ENCODE peak calls at places on chromosome 1, in eight cellular contexts. P is osteoblast, B is stomach, A is lower lobe of right lung, F is BJ, R is left ventricle myocardium inferior, V is tibial artery, L is cardiac fibroblast. O is an unnamed sample.

GRCh38 chr1:105626276-105626987 is 1430.0 kb upstream of the PRMT6 start:
- DNase-seq in B (no peak), A (no peak), F (no peak), P (no peak), R (no peak), V (no peak), L (no peak), O (no peak)

GRCh38 chr1:221169447-221169889 is 290.2 kb downstream of the HLX start:
- DNase-seq in L (peak), P (no peak), B (no peak), A (no peak), F (no peak), V (no peak), R (no peak), O (peak)

GRCh38 chr1:6353948-6354658 is 39.5 kb downstream of the ACOT7 start:
- DNase-seq in V (no peak), B (peak), R (peak), F (no peak), A (peak), P (peak), L (no peak), O (no peak)

GRCh38 chr1:207885129-207886032 is 25.5 kb downstream of the CD34 start:
- DNase-seq in A (peak), R (peak), V (peak), F (peak), B (peak), P (peak), L (peak), O (peak)

GRCh38 chr1:20080441-20081330 is 10.7 kb downstream of the PLA2G5 start:
- DNase-seq in V (no peak), R (no peak), P (peak), L (no peak), A (no peak), B (no peak), F (no peak), O (no peak)

GRCh38 chr1:173302890-173303829 is 96.0 kb upstream of the TNFSF4 start:
- DNase-seq in L (no peak), A (no peak), V (no peak), P (no peak), F (no peak), R (no peak), B (no peak), O (no peak)

GRCh38 chr1:67834246-67834877 is 1.1 kb upstream of the GNG12 start:
- DNase-seq in B (no peak), V (no peak), L (no peak), P (no peak), R (no peak), F (no peak), A (no peak), O (peak)

GRCh38 chr1:208985231-208985630 is 598.3 kb upstream of the CAMK1G start:
- DNase-seq in P (no peak), L (no peak), A (no peak), V (no peak), R (no peak), B (no peak), F (no peak), O (peak)

GRCh38 chr1:30668026-30668425 is 55.4 kb downstream of the MATN1 start:
- DNase-seq in P (no peak), B (peak), V (no peak), R (no peak), A (no peak), F (no peak), L (peak), O (peak)

GRCh38 chr1:37037675-37038074 is 3.4 kb upstream of the GRIK3 start:
- DNase-seq in B (no peak), L (no peak), V (no peak), P (no peak), A (no peak), F (no peak), R (no peak), O (no peak)

GRCh38 chr1:53601867-53602266 is 137.1 kb downstream of the GLIS1 start:
- DNase-seq in L (no peak), F (no peak), P (peak), B (no peak), R (no peak), A (no peak), V (peak), O (no peak)

GRCh38 chr1:243421784-243422183 is 165.9 kb downstream of the SDCCAG8 start:
- DNase-seq in R (no peak), L (peak), B (peak), F (no peak), A (no peak), V (no peak), P (no peak), O (peak)

GRCh38 chr1:176208034-176208433 is 948 bp upstream of the COP1 start:
- DNase-seq in L (no peak), B (no peak), F (no peak), V (no peak), A (no peak), P (no peak), R (no peak), O (no peak)

GRCh38 chr1:171142451-171143121 is 42.5 kb upstream of the FMO2 start:
- DNase-seq in R (no peak), L (peak), P (peak), V (peak), F (peak), B (no peak), A (no peak), O (no peak)

GRCh38 chr1:100566300-100566699 is 28.4 kb downstream of the GPR88 start:
- DNase-seq in L (no peak), A (no peak), B (no peak), P (no peak), V (no peak), F (no peak), R (no peak), O (no peak)

GRCh38 chr1:33099290-33100118 is 18.6 kb downstream of the AZIN2 start:
- DNase-seq in B (peak), R (no peak), V (no peak), L (peak), P (peak), A (peak), F (peak), O (peak)

GRCh38 chr1:16122361-16122881 is 33.4 kb downstream of the EPHA2 start:
- DNase-seq in F (no peak), L (no peak), A (peak), V (no peak), P (peak), R (no peak), B (no peak), O (no peak)

GRCh38 chr1:198620198-198620597 is 18.6 kb upstream of the PTPRC start:
- DNase-seq in B (no peak), L (no peak), P (no peak), F (no peak), V (no peak), R (no peak), A (no peak), O (no peak)

GRCh38 chr1:18160290-18160942 is 52.8 kb downstream of the IGSF21 start:
- DNase-seq in B (no peak), F (no peak), R (peak), P (no peak), V (peak), A (peak), L (no peak), O (no peak)

GRCh38 chr1:64542118-64542517 is 72.2 kb downstream of the CACHD1 start:
- DNase-seq in F (no peak), P (no peak), R (no peak), B (no peak), L (no peak), A (no peak), V (no peak), O (no peak)

GRCh38 chr1:175005085-175005783 is 5.5 kb downstream of the CACYBP start:
- DNase-seq in A (no peak), R (no peak), P (no peak), V (no peak), L (peak), F (no peak), B (no peak), O (peak)

GRCh38 chr1:37498872-37499617 is 15.5 kb downstream of the MEAF6 start:
- DNase-seq in R (no peak), L (peak), B (peak), F (no peak), V (no peak), P (peak), A (no peak), O (peak)

GRCh38 chr1:3863231-3863935 is 6.1 kb downstream of the DFFB start:
- DNase-seq in L (no peak), A (peak), R (no peak), P (no peak), V (no peak), B (no peak), F (no peak), O (no peak)

GRCh38 chr1:44602675-44603610 is 71.3 kb downstream of the TMEM53 start:
- DNase-seq in L (no peak), A (no peak), B (no peak), P (no peak), R (no peak), F (no peak), V (no peak), O (no peak)

GRCh38 chr1:54800041-54800898 is 853 bp downstream of the TTC22 start:
- DNase-seq in R (no peak), P (peak), B (no peak), L (no peak), A (no peak), F (no peak), V (peak), O (no peak)

GRCh38 chr1:67815303-67816095 is 17.8 kb downstream of the GNG12 start:
- DNase-seq in A (no peak), B (peak), V (peak), L (no peak), R (no peak), P (no peak), F (no peak), O (peak)

GRCh38 chr1:87109012-87109411 is 194.6 kb downstream of the HS2ST1 start:
- DNase-seq in L (peak), B (no peak), A (no peak), V (no peak), R (no peak), P (no peak), F (no peak), O (no peak)

GRCh38 chr1:214344897-214345296 is 63.9 kb downstream of the SMYD2 start:
- DNase-seq in L (no peak), F (no peak), P (no peak), A (no peak), R (no peak), V (no peak), B (no peak), O (no peak)

GRCh38 chr1:170734412-170735175 is 70.7 kb downstream of the PRRX1 start:
- DNase-seq in F (no peak), R (no peak), B (no peak), A (no peak), L (peak), V (no peak), P (peak), O (no peak)

GRCh38 chr1:26177182-26177684 is at the start of gene CNKSR1:
- DNase-seq in L (no peak), B (peak), A (peak), R (no peak), F (no peak), V (no peak), P (no peak), O (peak)
- TF ChIP-seq CTCF in L (no peak), B (no peak), A (peak), R (no peak), F (no peak), V (no peak), P (no peak), O (peak)

GRCh38 chr1:206582537-206583460 is 29.5 kb downstream of the EIF2D start:
- DNase-seq in V (no peak), F (no peak), L (no peak), B (no peak), R (no peak), A (no peak), P (no peak), O (no peak)

GRCh38 chr1:206586501-206587445 is 25.5 kb downstream of the EIF2D start:
- DNase-seq in B (no peak), F (no peak), P (no peak), R (no peak), L (no peak), A (no peak), V (no peak), O (peak)

GRCh38 chr1:206583461-206584264 is 28.6 kb downstream of the EIF2D start:
- DNase-seq in L (peak), R (peak), V (peak), A (peak), F (no peak), P (peak), B (peak), O (peak)

GRCh38 chr1:206581571-206581981 is 30.7 kb downstream of the EIF2D start:
- DNase-seq in R (peak), B (no peak), L (no peak), F (no peak), P (no peak), V (peak), A (peak), O (no peak)

DNA sequence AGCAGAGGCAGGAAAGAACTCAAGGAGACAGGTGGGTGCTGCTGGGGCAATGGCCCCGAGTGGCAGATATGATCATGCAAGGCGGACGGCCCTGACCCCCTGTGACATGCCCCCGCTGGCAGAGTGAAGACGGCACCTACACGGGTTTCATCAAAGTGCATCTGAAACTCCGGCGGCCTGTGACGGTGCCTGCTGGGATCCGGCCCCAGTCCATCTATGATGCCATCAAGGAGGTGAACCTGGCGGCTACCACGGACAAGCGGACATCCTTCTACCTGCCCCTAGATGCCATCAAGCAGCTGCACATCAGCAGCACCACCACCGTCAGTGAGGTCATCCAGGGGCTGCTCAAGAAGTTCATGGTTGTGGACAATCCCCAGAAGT is 28.0 kb downstream of the EIF2D start:
- DNase-seq in B (no peak), P (no peak), L (no peak), V (no peak), F (no peak), R (no peak), A (no peak), O (no peak)
- H3K4me3 ChIP-seq in B (no peak), P (no peak), L (no peak), V (no peak), F (no peak), R (no peak), A (no peak), O (no peak)

GRCh38 chr1:115307621-115308020 is 30.4 kb downstream of the NGF start:
- DNase-seq in P (no peak), B (no peak), V (no peak), A (no peak), F (no peak), R (no peak), L (no peak), O (no peak)
- TF ChIP-seq CTCF in P (no peak), B (no peak), V (no peak), A (no peak), F (no peak), R (no peak), L (no peak), O (no peak)

DNA sequence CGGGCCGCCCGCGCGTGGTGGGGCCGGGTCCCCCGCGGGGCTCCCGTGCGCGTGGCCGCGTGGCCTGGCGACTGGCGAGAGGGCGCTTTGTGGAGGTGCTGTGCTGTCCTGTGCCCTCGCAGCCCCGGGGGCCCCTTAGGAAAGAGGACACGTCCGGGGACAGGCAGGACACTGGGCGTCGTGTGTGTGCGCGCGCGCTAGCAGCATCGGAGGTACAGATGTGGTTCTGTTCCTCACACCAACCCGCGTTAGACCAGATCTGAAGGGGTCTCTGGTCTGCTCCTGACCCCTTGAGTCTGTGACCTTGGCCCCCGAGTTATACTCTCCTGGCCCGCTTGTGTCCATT is 489 bp downstream of the ACTN2 start:
- DNase-seq in A (no peak), F (no peak), V (no peak), B (no peak), P (no peak), L (no peak), R (peak), O (no peak)
- H3K4me3 ChIP-seq in A (peak), F (peak), V (peak), B (peak), P (peak), L (peak), R (peak), O (peak)

GRCh38 chr1:28323720-28324119 is 5.1 kb upstream of the MED18 start:
- DNase-seq in L (no peak), P (no peak), A (no peak), B (no peak), V (no peak), F (no peak), R (no peak), O (no peak)

GRCh38 chr1:28328228-28328648 is 602 bp upstream of the MED18 start:
- DNase-seq in A (no peak), B (no peak), L (no peak), V (no peak), P (no peak), R (no peak), F (no peak), O (no peak)

GRCh38 chr1:28326980-28327379 is 1.9 kb upstream of the MED18 start:
- DNase-seq in V (no peak), L (no peak), F (no peak), R (no peak), A (no peak), P (peak), B (no peak), O (peak)

GRCh38 chr1:28326505-28326904 is 2.3 kb upstream of the MED18 start:
- DNase-seq in F (no peak), V (no peak), B (no peak), A (no peak), L (no peak), P (no peak), R (no peak), O (no peak)

GRCh38 chr1:28329395-28330153 is 734 bp downstream of the MED18 start:
- DNase-seq in R (no peak), F (no peak), A (peak), L (peak), B (peak), P (peak), V (peak), O (no peak)
- TF ChIP-seq CTCF in R (peak), F (peak), A (no peak), L (peak), B (no peak), P (no peak), V (no peak), O (peak)

GRCh38 chr1:94887603-94888171 is 39.2 kb downstream of the CNN3 start:
- DNase-seq in A (no peak), P (no peak), V (no peak), R (no peak), B (no peak), F (no peak), L (no peak), O (no peak)
- H3K4me3 ChIP-seq in A (no peak), P (no peak), V (no peak), R (no peak), B (no peak), F (no peak), L (no peak), O (no peak)

GRCh38 chr1:63326106-63326472 is 3.7 kb downstream of the FOXD3 start:
- DNase-seq in R (no peak), F (no peak), V (no peak), P (peak), L (no peak), B (no peak), A (no peak), O (no peak)
- TF ChIP-seq CTCF in R (no peak), F (no peak), V (no peak), P (no peak), L (no peak), B (no peak), A (no peak), O (no peak)

GRCh38 chr1:244919320-244920282 is 55.3 kb upstream of the HNRNPU start:
- DNase-seq in B (no peak), F (no peak), R (no peak), V (no peak), A (no peak), L (no peak), P (no peak), O (no peak)
- H3K4me3 ChIP-seq in B (peak), F (peak), R (peak), V (peak), A (peak), L (no peak), P (peak), O (peak)